ENCODE peak calls at places on chromosomes 3 and 15, in six cellular contexts. D is fibroblast of mammary gland; N is A673; G is body of pancreas; F is tibial artery; U is CD4-positive, alpha-beta T cell. L is an unnamed sample.

GRCh38 chr15:34799149-34799824 is 3.9 kb upstream of the ACTC1 start:
- DNase-seq in U (no peak), F (peak), N (peak), G (peak), D (no peak), L (no peak)

GRCh38 chr3:53593611-53594010 is 99.2 kb downstream of the CACNA1D start:
- DNase-seq in G (no peak), N (no peak), U (no peak), D (no peak), F (no peak), L (no peak)

GRCh38 chr15:51030649-51031316 is 63.9 kb downstream of the TNFAIP8L3 start:
- DNase-seq in D (peak), F (peak), U (no peak), N (no peak), G (peak), L (no peak)

GRCh38 chr3:134251731-134252391 is 1.2 kb upstream of the RYK start:
- DNase-seq in D (no peak), G (no peak), F (peak), U (no peak), N (no peak), L (peak)

GRCh38 chr3:189641776-189642175 is 10.6 kb downstream of the TP63 start:
- DNase-seq in F (no peak), N (no peak), G (no peak), D (no peak), U (no peak), L (no peak)

GRCh38 chr3:145904138-145904537 is 256.8 kb downstream of the PLOD2 start:
- DNase-seq in N (no peak), G (no peak), F (no peak), U (no peak), D (no peak), L (no peak)

GRCh38 chr3:58375209-58375608 is 42.5 kb downstream of the PXK start:
- DNase-seq in G (no peak), U (no peak), F (no peak), D (no peak), N (no peak), L (no peak)

GRCh38 chr15:27408428-27408827 is 437.4 kb downstream of the GABRG3 start:
- DNase-seq in G (no peak), D (no peak), U (no peak), F (no peak), N (no peak), L (no peak)

GRCh38 chr3:170867143-170867542 is 2.9 kb downstream of the RPL22L1 start:
- DNase-seq in N (no peak), U (no peak), G (no peak), D (no peak), F (no peak), L (no peak)

GRCh38 chr3:110814170-110815007 is 257.2 kb upstream of the NECTIN3 start:
- DNase-seq in U (no peak), D (peak), G (no peak), F (no peak), N (no peak), L (no peak)

GRCh38 chr3:149258298-149258697 is 36.7 kb upstream of the CP start:
- DNase-seq in F (no peak), U (no peak), D (no peak), N (peak), G (no peak), L (no peak)

GRCh38 chr3:24017305-24017704 is 72.2 kb downstream of the NR1D2 start:
- DNase-seq in G (no peak), D (no peak), F (no peak), U (no peak), N (no peak), L (no peak)

GRCh38 chr3:175983369-175983768 is 1124.2 kb downstream of the NAALADL2 start:
- DNase-seq in U (no peak), G (no peak), D (no peak), N (no peak), F (no peak), L (no peak)

GRCh38 chr3:118710532-118710931 is 324.1 kb downstream of the IGSF11 start:
- DNase-seq in N (no peak), U (no peak), D (no peak), F (no peak), G (no peak), L (no peak)

GRCh38 chr3:118705827-118706226 is 328.8 kb downstream of the IGSF11 start:
- DNase-seq in U (no peak), D (no peak), N (no peak), G (no peak), F (no peak), L (no peak)
- TF ChIP-seq CTCF in U (no peak), D (no peak), N (no peak), G (no peak), F (no peak), L (no peak)

DNA sequence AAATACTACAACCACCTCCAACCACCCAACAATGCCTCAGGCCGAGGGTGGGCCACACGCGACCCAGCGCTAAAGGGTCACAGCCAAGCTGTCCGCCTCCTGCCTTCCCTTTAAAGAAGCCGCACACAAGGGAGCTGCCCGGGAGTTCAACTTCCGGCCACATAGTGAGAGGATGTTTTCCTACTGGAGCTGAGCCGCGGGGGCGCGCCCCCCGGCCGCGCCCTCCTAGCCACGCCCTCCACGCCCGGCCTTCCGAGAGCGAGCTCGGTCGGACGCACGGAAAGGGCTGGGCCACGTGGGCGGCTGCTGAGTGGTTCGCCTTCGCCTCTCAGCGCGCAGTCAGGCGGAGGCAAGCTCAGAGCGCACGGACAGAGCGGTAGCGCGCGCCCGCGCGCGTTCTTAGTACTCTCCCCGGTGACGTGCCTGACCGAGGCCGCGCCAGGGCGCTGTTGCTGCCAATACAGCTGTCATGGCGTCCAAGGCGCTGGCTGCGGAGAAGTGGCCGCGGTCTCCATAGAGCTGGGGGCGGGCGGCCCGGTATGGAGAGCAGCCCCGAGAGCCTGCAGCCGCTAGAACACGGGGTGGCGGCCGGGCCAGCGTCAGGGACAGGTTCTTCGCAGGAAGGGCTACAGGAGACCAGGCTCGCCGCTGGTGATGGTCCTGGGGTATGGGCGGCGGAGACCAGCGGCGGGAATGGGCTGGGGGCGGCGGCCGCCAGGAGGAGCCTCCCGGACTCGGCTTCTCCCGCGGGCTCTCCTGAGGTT is at the start of gene MINDY2:
- DNase-seq in G (peak), U (peak), F (peak), N (peak), D (peak), L (peak)
- TF ChIP-seq CTCF in G (peak), U (no peak), F (peak), N (peak), D (no peak), L (peak)

GRCh38 chr3:13420817-13421755 is 964 bp upstream of the NUP210 start:
- DNase-seq in N (no peak), G (no peak), D (no peak), U (peak), F (no peak), L (no peak)

GRCh38 chr3:13424111-13424844 is 4.2 kb upstream of the NUP210 start:
- DNase-seq in D (no peak), N (no peak), F (no peak), U (no peak), G (no peak), L (no peak)

GRCh38 chr3:13419356-13420050 is 619 bp downstream of the NUP210 start:
- DNase-seq in F (no peak), D (no peak), N (no peak), G (peak), U (peak), L (no peak)

GRCh38 chr3:13416002-13416793 is 3.9 kb downstream of the NUP210 start:
- DNase-seq in N (no peak), G (no peak), D (no peak), F (no peak), U (no peak), L (no peak)

GRCh38 chr3:13420051-13420816 is at the start of gene NUP210:
- DNase-seq in U (no peak), D (no peak), F (no peak), G (peak), N (no peak), L (no peak)
- TF ChIP-seq CTCF in U (no peak), D (no peak), F (no peak), G (no peak), N (no peak), L (no peak)

GRCh38 chr3:733313-733712 is 359.5 kb upstream of the CNTN6 start:
- DNase-seq in G (no peak), N (no peak), D (no peak), F (no peak), U (no peak), L (no peak)

DNA sequence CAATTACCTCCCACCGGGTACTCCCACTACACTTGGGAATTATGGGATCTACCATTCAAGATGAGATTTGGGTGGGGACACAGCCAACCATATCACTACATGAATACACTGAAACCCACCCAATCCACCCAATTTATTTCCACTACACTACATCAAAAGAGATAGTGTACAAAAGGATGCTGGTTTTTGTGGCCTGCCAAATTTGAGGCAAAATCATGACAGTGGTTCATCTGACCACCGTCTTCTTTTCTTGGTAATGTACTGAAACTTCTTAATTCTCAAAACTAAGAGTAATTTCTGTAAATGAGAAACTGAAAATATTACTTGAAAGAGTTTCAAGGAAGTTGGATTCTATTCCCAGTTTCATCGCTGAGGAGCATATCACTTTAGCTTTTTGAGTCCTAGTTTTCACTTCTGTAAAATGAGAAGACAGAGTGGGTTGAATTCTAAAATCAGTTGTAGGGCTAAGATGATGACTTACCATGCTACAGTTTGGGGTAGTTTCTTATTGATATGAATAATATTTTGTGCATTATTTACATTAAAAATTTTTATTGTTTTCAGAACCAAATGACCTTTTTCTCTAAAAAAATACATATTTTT is 360.4 kb upstream of the CNTN6 start:
- DNase-seq in G (no peak), N (no peak), F (no peak), U (no peak), D (no peak), L (no peak)
- TF ChIP-seq CTCF in G (no peak), N (no peak), F (no peak), U (no peak), D (no peak), L (no peak)

L was measured in mesothelial cell of epicardium.